ENCODE peak calls at places on chromosomes 13 and 19, in seven cellular contexts. U, I, C, B, H, N and M are unnamed samples.

GRCh38 chr19:45468159-45468651 is 409 bp downstream of the FOSB start:
- DNase-seq in U (no peak), I (peak), C (peak), B (no peak), H (no peak), N (peak), M (no peak)

GRCh38 chr13:113002206-113002821 is 33.3 kb downstream of the MCF2L start:
- DNase-seq in U (no peak), I (no peak), C (peak), B (no peak), H (no peak), N (no peak), M (no peak)

GRCh38 chr19:18317998-18318800 is 4.7 kb downstream of the LSM4 start:
- DNase-seq in U (no peak), I (no peak), C (no peak), B (no peak), H (no peak), N (no peak), M (no peak)

GRCh38 chr13:99895999-99896695 is 75.4 kb downstream of the ZIC5 start:
- DNase-seq in U (no peak), I (no peak), C (peak), B (no peak), H (no peak), N (no peak), M (no peak)

GRCh38 chr19:55189424-55189823 is 9.3 kb upstream of the SYT5 start:
- DNase-seq in U (peak), I (no peak), C (no peak), B (no peak), H (peak), N (peak), M (no peak)

GRCh38 chr19:9673912-9674668 is 810 bp downstream of the ZNF562 start:
- DNase-seq in U (no peak), I (peak), C (no peak), B (no peak), H (no peak), N (no peak), M (no peak)

GRCh38 chr13:42895781-42896180 is 96.3 kb downstream of the EPSTI1 start:
- DNase-seq in U (no peak), I (no peak), C (no peak), B (no peak), H (no peak), N (no peak), M (no peak)

GRCh38 chr13:88817560-88817959 is 1146.4 kb downstream of the SLITRK5 start:
- DNase-seq in U (no peak), I (no peak), C (no peak), B (no peak), H (no peak), N (no peak), M (no peak)

GRCh38 chr19:41811036-41811435 is 14.6 kb downstream of the CEACAM3 start:
- DNase-seq in U (no peak), I (no peak), C (no peak), B (no peak), H (no peak), N (no peak), M (no peak)

GRCh38 chr13:38872693-38873092 is 117.9 kb downstream of the STOML3 start:
- DNase-seq in U (peak), I (peak), C (peak), B (no peak), H (no peak), N (peak), M (no peak)

GRCh38 chr13:72004975-72005374 is 138.0 kb upstream of the DACH1 start:
- DNase-seq in U (peak), I (no peak), C (no peak), B (no peak), H (peak), N (no peak), M (no peak)

GRCh38 chr19:33302974-33303790 is 848 bp upstream of the CEBPA start:
- DNase-seq in U (no peak), I (no peak), C (peak), B (no peak), H (no peak), N (peak), M (no peak)

GRCh38 chr19:28509079-28509895 is 703.7 kb downstream of the UQCRFS1 start:
- DNase-seq in U (no peak), I (no peak), C (no peak), B (no peak), H (no peak), N (no peak), M (no peak)

GRCh38 chr19:38740252-38740592 is 4.1 kb downstream of the CAPN12 start:
- DNase-seq in U (no peak), I (no peak), C (no peak), B (no peak), H (no peak), N (no peak), M (no peak)

GRCh38 chr19:55333870-55334269 is 5.8 kb upstream of the KMT5C start:
- DNase-seq in U (no peak), I (no peak), C (no peak), B (no peak), H (no peak), N (no peak), M (no peak)